ENCODE peak calls at places on chromosomes 13 and 19, in seven cellular contexts. One of them, this sample, is unnamed.

GRCh38 chr13:36362914-36363313 is 16.7 kb upstream of the SPART start:
- DNase-seq in HCT116: no peak
- DNase-seq in H1: no peak
- DNase-seq in neural progenitor cell: no peak
- DNase-seq in PC-3: no peak
- DNase-seq in GM23248: no peak
- DNase-seq in GM23338: no peak
- DNase-seq in this sample: no peak

GRCh38 chr13:110525328-110526319 is 35.9 kb downstream of the RAB20 start:
- DNase-seq in H1: no peak
- DNase-seq in HCT116: no peak
- DNase-seq in GM23248: no peak
- DNase-seq in PC-3: no peak
- DNase-seq in GM23338: no peak
- DNase-seq in neural progenitor cell: no peak
- DNase-seq in this sample: peak; percentile 90

GRCh38 chr19:29677001-29677781 is 11.9 kb downstream of the PLEKHF1 start:
- DNase-seq in GM23248: no peak
- DNase-seq in GM23338: peak; percentile 47
- DNase-seq in H1: no peak
- DNase-seq in neural progenitor cell: no peak
- DNase-seq in PC-3: no peak
- DNase-seq in HCT116: no peak
- DNase-seq in this sample: no peak

GRCh38 chr19:16627194-16627927 is 643 bp downstream of the MED26 start:
- DNase-seq in HCT116: no peak
- DNase-seq in PC-3: no peak
- DNase-seq in neural progenitor cell: peak; percentile 52
- DNase-seq in GM23248: peak; percentile 51
- DNase-seq in H1: no peak
- DNase-seq in GM23338: no peak
- DNase-seq in this sample: peak; percentile 5

GRCh38 chr19:1922803-1923202 is 17.6 kb downstream of the ADAT3 start:
- DNase-seq in GM23248: no peak
- DNase-seq in GM23338: no peak
- DNase-seq in H1: no peak
- DNase-seq in HCT116: no peak
- DNase-seq in PC-3: no peak
- DNase-seq in neural progenitor cell: no peak
- DNase-seq in this sample: no peak

GRCh38 chr19:48964205-48965032 is 690 bp upstream of the FTL start:
- DNase-seq in neural progenitor cell: peak; percentile 31
- DNase-seq in PC-3: no peak
- DNase-seq in H1: no peak
- DNase-seq in GM23248: peak; percentile 85
- DNase-seq in GM23338: peak; percentile 82
- DNase-seq in HCT116: no peak
- DNase-seq in this sample: peak; percentile 42

GRCh38 chr13:88925954-88926353 is 1254.8 kb downstream of the SLITRK5 start:
- DNase-seq in GM23248: no peak
- DNase-seq in PC-3: no peak
- DNase-seq in neural progenitor cell: no peak
- DNase-seq in HCT116: no peak
- DNase-seq in H1: no peak
- DNase-seq in GM23338: no peak
- DNase-seq in this sample: no peak

GRCh38 chr19:34692541-34692940 is 15.1 kb downstream of the ZNF302 start:
- DNase-seq in GM23338: no peak
- DNase-seq in HCT116: no peak
- DNase-seq in neural progenitor cell: no peak
- DNase-seq in GM23248: no peak
- DNase-seq in PC-3: peak; percentile 38
- DNase-seq in H1: no peak
- DNase-seq in this sample: no peak

GRCh38 chr13:33229446-33230177 is 55.9 kb downstream of the STARD13 start:
- DNase-seq in GM23248: no peak
- DNase-seq in GM23338: no peak
- DNase-seq in HCT116: no peak
- DNase-seq in neural progenitor cell: peak; percentile 10
- DNase-seq in PC-3: no peak
- DNase-seq in H1: no peak
- DNase-seq in this sample: no peak

GRCh38 chr19:1177322-1178114 is 3.5 kb upstream of the SBNO2 start:
- DNase-seq in PC-3: peak; percentile 94
- DNase-seq in GM23338: no peak
- DNase-seq in HCT116: peak; percentile 61
- DNase-seq in GM23248: peak; percentile 98
- DNase-seq in H1: no peak
- DNase-seq in neural progenitor cell: no peak
- DNase-seq in this sample: peak; percentile 82

GRCh38 chr13:48715977-48716376 is 62.2 kb downstream of the CYSLTR2 start:
- DNase-seq in GM23248: no peak
- DNase-seq in PC-3: no peak
- DNase-seq in GM23338: peak; percentile 51
- DNase-seq in neural progenitor cell: peak; percentile 26
- DNase-seq in H1: no peak
- DNase-seq in HCT116: no peak
- DNase-seq in this sample: no peak

GRCh38 chr19:48490980-48491792 is 20.4 kb downstream of the LMTK3 start:
- DNase-seq in H1: no peak
- DNase-seq in HCT116: peak; percentile 71
- DNase-seq in GM23338: peak; percentile 88
- DNase-seq in neural progenitor cell: peak; percentile 88
- DNase-seq in PC-3: peak; percentile 29
- DNase-seq in GM23248: peak; percentile 45
- DNase-seq in this sample: no peak

GRCh38 chr13:19596960-19597361 is 35.6 kb upstream of the TPTE2 start:
- DNase-seq in GM23248: peak; percentile 50
- DNase-seq in H1: no peak
- DNase-seq in HCT116: peak; percentile 40
- DNase-seq in PC-3: peak; percentile 91
- DNase-seq in neural progenitor cell: no peak
- DNase-seq in GM23338: no peak
- DNase-seq in this sample: no peak

GRCh38 chr13:51731759-51732158 is 72.2 kb downstream of the DHRS12 start:
- DNase-seq in neural progenitor cell: no peak
- DNase-seq in GM23248: peak; percentile 80
- DNase-seq in HCT116: no peak
- DNase-seq in H1: no peak
- DNase-seq in PC-3: peak; percentile 19
- DNase-seq in GM23338: no peak
- DNase-seq in this sample: no peak

GRCh38 chr13:46278474-46278873 is 66.7 kb downstream of the LRRC63 start:
- DNase-seq in PC-3: no peak
- DNase-seq in HCT116: no peak
- DNase-seq in GM23338: peak; percentile 56
- DNase-seq in neural progenitor cell: peak; percentile 6
- DNase-seq in GM23248: no peak
- DNase-seq in H1: peak; percentile 21
- DNase-seq in this sample: no peak

GRCh38 chr13:41587490-41587889 is 130.1 kb downstream of the RGCC start:
- DNase-seq in GM23248: no peak
- DNase-seq in GM23338: peak; percentile 64
- DNase-seq in neural progenitor cell: peak; percentile 24
- DNase-seq in H1: no peak
- DNase-seq in PC-3: no peak
- DNase-seq in HCT116: no peak
- DNase-seq in this sample: no peak

GRCh38 chr19:1136201-1136600 is 32.4 kb downstream of the GPX4 start:
- DNase-seq in GM23248: no peak
- DNase-seq in HCT116: no peak
- DNase-seq in H1: no peak
- DNase-seq in PC-3: no peak
- DNase-seq in neural progenitor cell: no peak
- DNase-seq in GM23338: no peak
- DNase-seq in this sample: no peak

GRCh38 chr13:39942901-39943273 is 287.4 kb downstream of the COG6 start:
- DNase-seq in PC-3: peak; percentile 85
- DNase-seq in GM23248: peak; percentile 89
- DNase-seq in HCT116: peak; percentile 80
- DNase-seq in GM23338: peak; percentile 94
- DNase-seq in H1: peak; percentile 73
- DNase-seq in neural progenitor cell: peak; percentile 88
- DNase-seq in this sample: peak; percentile 53

GRCh38 chr19:46478356-46478986 is 7.1 kb upstream of the PNMA8A start:
- DNase-seq in HCT116: no peak
- DNase-seq in GM23338: peak; percentile 97
- DNase-seq in neural progenitor cell: peak; percentile 75
- DNase-seq in H1: no peak
- DNase-seq in GM23248: peak; percentile 80
- DNase-seq in PC-3: no peak
- DNase-seq in this sample: no peak

GRCh38 chr19:3932931-3933810 is at the start of gene NMRK2:
- DNase-seq in PC-3: no peak
- DNase-seq in GM23248: no peak
- DNase-seq in H1: peak; percentile 79
- DNase-seq in neural progenitor cell: peak; percentile 57
- DNase-seq in GM23338: peak; percentile 92
- DNase-seq in HCT116: no peak
- DNase-seq in this sample: no peak
- TF ChIP-seq EZH2 in PC-3: no peak
- TF ChIP-seq EZH2 in GM23248: no peak
- TF ChIP-seq EZH2 in H1: no peak
- TF ChIP-seq EZH2 in neural progenitor cell: peak; percentile 65
- TF ChIP-seq EZH2 in GM23338: no peak
- TF ChIP-seq EZH2 in HCT116: no peak
- TF ChIP-seq EZH2 in this sample: no peak

GRCh38 chr13:98866882-98867281 is 111.0 kb downstream of the DOCK9 start:
- DNase-seq in HCT116: no peak
- DNase-seq in GM23338: peak; percentile 52
- DNase-seq in PC-3: no peak
- DNase-seq in neural progenitor cell: no peak
- DNase-seq in GM23248: no peak
- DNase-seq in H1: no peak
- DNase-seq in this sample: no peak

GRCh38 chr13:98873377-98874028 is 104.4 kb downstream of the DOCK9 start:
- DNase-seq in HCT116: no peak
- DNase-seq in PC-3: no peak
- DNase-seq in GM23338: peak; percentile 31
- DNase-seq in H1: no peak
- DNase-seq in neural progenitor cell: no peak
- DNase-seq in GM23248: no peak
- DNase-seq in this sample: no peak

GRCh38 chr13:98871727-98872126 is 106.1 kb downstream of the DOCK9 start:
- DNase-seq in PC-3: no peak
- DNase-seq in H1: no peak
- DNase-seq in GM23338: no peak
- DNase-seq in neural progenitor cell: no peak
- DNase-seq in HCT116: no peak
- DNase-seq in GM23248: no peak
- DNase-seq in this sample: no peak

GRCh38 chr13:98869408-98870090 is 108.3 kb downstream of the DOCK9 start:
- DNase-seq in PC-3: peak; percentile 5
- DNase-seq in neural progenitor cell: no peak
- DNase-seq in H1: no peak
- DNase-seq in GM23248: no peak
- DNase-seq in GM23338: no peak
- DNase-seq in HCT116: no peak
- DNase-seq in this sample: no peak

GRCh38 chr13:98868932-98869331 is 108.9 kb downstream of the DOCK9 start:
- DNase-seq in PC-3: no peak
- DNase-seq in neural progenitor cell: no peak
- DNase-seq in GM23248: no peak
- DNase-seq in H1: no peak
- DNase-seq in GM23338: no peak
- DNase-seq in HCT116: no peak
- DNase-seq in this sample: no peak
- H3K4me2 ChIP-seq in PC-3: no peak overlapping the region
- H3K4me2 ChIP-seq in neural progenitor cell: no peak overlapping the region
- H3K4me2 ChIP-seq in GM23248: no peak overlapping the region
- H3K4me2 ChIP-seq in H1: no peak overlapping the region
- H3K4me2 ChIP-seq in GM23338: no peak overlapping the region
- H3K4me2 ChIP-seq in HCT116: no peak overlapping the region
- H3K4me2 ChIP-seq in this sample: no peak overlapping the region

GRCh38 chr13:98105929-98106336 is 37.0 kb upstream of the FARP1 start:
- DNase-seq in HCT116: no peak
- DNase-seq in GM23248: peak; percentile 74
- DNase-seq in neural progenitor cell: no peak
- DNase-seq in GM23338: no peak
- DNase-seq in H1: no peak
- DNase-seq in PC-3: peak; percentile 23
- DNase-seq in this sample: peak; percentile 28
- H3K27me3 ChIP-seq in HCT116: no peaks in the 10 kb centered on the region
- H3K27me3 ChIP-seq in GM23248: no peaks in the 10 kb centered on the region
- H3K27me3 ChIP-seq in neural progenitor cell: no peaks in the 10 kb centered on the region
- H3K27me3 ChIP-seq in GM23338: no peaks in the 10 kb centered on the region
- H3K27me3 ChIP-seq in H1: no peaks in the 10 kb centered on the region
- H3K27me3 ChIP-seq in PC-3: no peaks in the 10 kb centered on the region
- H3K27me3 ChIP-seq in this sample: no peaks in the 10 kb centered on the region

GRCh38 chr19:8609210-8610040 is 1.1 kb downstream of the ADAMTS10 start:
- DNase-seq in neural progenitor cell: peak; percentile 92
- DNase-seq in GM23248: peak; percentile 79
- DNase-seq in HCT116: peak; percentile 15
- DNase-seq in H1: peak; percentile 36
- DNase-seq in GM23338: peak; percentile 87
- DNase-seq in PC-3: no peak
- DNase-seq in this sample: no peak
- TF ChIP-seq EZH2 in neural progenitor cell: no peak
- TF ChIP-seq EZH2 in GM23248: no peak
- TF ChIP-seq EZH2 in HCT116: no peak
- TF ChIP-seq EZH2 in H1: no peak
- TF ChIP-seq EZH2 in GM23338: no peak
- TF ChIP-seq EZH2 in PC-3: no peak
- TF ChIP-seq EZH2 in this sample: no peak

GRCh38 chr13:99257291-99257690 is 888 bp downstream of the GPR18 start:
- DNase-seq in neural progenitor cell: no peak
- DNase-seq in GM23338: no peak
- DNase-seq in GM23248: no peak
- DNase-seq in H1: no peak
- DNase-seq in PC-3: no peak
- DNase-seq in HCT116: no peak
- DNase-seq in this sample: no peak
- H3K4me2 ChIP-seq in neural progenitor cell: no peak overlapping the region
- H3K4me2 ChIP-seq in GM23338: no peak overlapping the region
- H3K4me2 ChIP-seq in GM23248: peak overlapping the region; percentile 33
- H3K4me2 ChIP-seq in H1: no peak overlapping the region
- H3K4me2 ChIP-seq in PC-3: no peak overlapping the region
- H3K4me2 ChIP-seq in HCT116: no peak overlapping the region
- H3K4me2 ChIP-seq in this sample: no peak overlapping the region